ENCODE peak calls at places on chromosome 6, in ten cellular contexts. X, Z, C, R, M, J, Y, N, D and B are unnamed samples. For H3K4me1, the result is how much of the 10 kb centered on the place peaks cover.

GRCh38 chr6:15412767-15413166 is 166.9 kb downstream of the JARID2 start:
- DNase-seq in X (no peak), Z (no peak), C (no peak), R (no peak), M (no peak), J (no peak), Y (no peak), N (no peak), D (no peak), B (no peak)

GRCh38 chr6:156848533-156848932 is 71.4 kb downstream of the ARID1B start:
- DNase-seq in X (peak), Z (no peak), C (peak), R (no peak), M (peak), J (peak), Y (peak), N (peak), D (no peak), B (peak)

GRCh38 chr6:33990061-33990541 is 155.8 kb downstream of the GRM4 start:
- DNase-seq in X (peak), Z (no peak), C (no peak), R (no peak), M (no peak), J (no peak), Y (no peak), N (no peak), D (no peak), B (no peak)

GRCh38 chr6:25972128-25972527 is 9.5 kb downstream of the TRIM38 start:
- DNase-seq in X (no peak), Z (no peak), C (no peak), R (no peak), M (no peak), J (no peak), Y (no peak), N (no peak), D (no peak), B (no peak)

GRCh38 chr6:143516700-143517446 is 5.4 kb upstream of the FUCA2 start:
- DNase-seq in X (no peak), Z (no peak), C (no peak), R (no peak), M (no peak), J (no peak), Y (no peak), N (no peak), D (no peak), B (no peak)

GRCh38 chr6:33947916-33948594 is 144.3 kb upstream of the MLN start:
- DNase-seq in X (no peak), Z (no peak), C (no peak), R (no peak), M (no peak), J (no peak), Y (no peak), N (no peak), D (no peak), B (no peak)

GRCh38 chr6:15661815-15662245 is 998 bp downstream of the DTNBP1 start:
- DNase-seq in X (no peak), Z (no peak), C (no peak), R (no peak), M (no peak), J (no peak), Y (no peak), N (no peak), D (no peak), B (no peak)

GRCh38 chr6:154986787-154987235 is 8.3 kb upstream of the TIAM2 start:
- DNase-seq in X (no peak), Z (no peak), C (no peak), R (no peak), M (no peak), J (no peak), Y (peak), N (peak), D (no peak), B (no peak)

GRCh38 chr6:42365021-42365420 is 86.7 kb downstream of the TRERF1 start:
- DNase-seq in X (no peak), Z (no peak), C (no peak), R (no peak), M (no peak), J (no peak), Y (no peak), N (no peak), D (no peak), B (no peak)

GRCh38 chr6:98833101-98834059 is 994 bp upstream of the POU3F2 start:
- DNase-seq in X (peak), Z (no peak), C (no peak), R (no peak), M (no peak), J (peak), Y (peak), N (peak), D (peak), B (peak)

GRCh38 chr6:36984581-36985383 is 1.2 kb downstream of the MTCH1 start:
- DNase-seq in X (peak), Z (no peak), C (no peak), R (peak), M (peak), J (peak), Y (peak), N (peak), D (peak), B (peak)

GRCh38 chr6:25193865-25194679 is 85.1 kb upstream of the CARMIL1 start:
- DNase-seq in X (no peak), Z (no peak), C (no peak), R (no peak), M (no peak), J (no peak), Y (no peak), N (peak), D (no peak), B (no peak)

GRCh38 chr6:67184405-67184804 is 1450.7 kb upstream of the ADGRB3 start:
- DNase-seq in X (no peak), Z (no peak), C (no peak), R (no peak), M (no peak), J (no peak), Y (no peak), N (no peak), D (no peak), B (no peak)

GRCh38 chr6:113857565-113858066 is 471 bp downstream of the MARCKS start:
- DNase-seq in X (peak), Z (peak), C (no peak), R (no peak), M (no peak), J (no peak), Y (no peak), N (no peak), D (peak), B (peak)

GRCh38 chr6:137734005-137734874 is 132.8 kb upstream of the TNFAIP3 start:
- DNase-seq in X (no peak), Z (no peak), C (no peak), R (no peak), M (no peak), J (no peak), Y (no peak), N (no peak), D (no peak), B (no peak)

GRCh38 chr6:67221226-67221625 is 1413.9 kb upstream of the ADGRB3 start:
- DNase-seq in X (no peak), Z (no peak), C (no peak), R (no peak), M (no peak), J (no peak), Y (no peak), N (peak), D (no peak), B (no peak)

GRCh38 chr6:17931227-17931626 is 56.2 kb downstream of the KIF13A start:
- DNase-seq in X (no peak), Z (no peak), C (no peak), R (no peak), M (no peak), J (no peak), Y (no peak), N (no peak), D (no peak), B (no peak)

GRCh38 chr6:4426916-4427315 is 291.5 kb upstream of the ECI2 start:
- DNase-seq in X (no peak), Z (no peak), C (no peak), R (no peak), M (no peak), J (no peak), Y (no peak), N (no peak), D (no peak), B (no peak)

GRCh38 chr6:2158596-2159271 is 86.7 kb downstream of the GMDS start:
- DNase-seq in X (no peak), Z (peak), C (no peak), R (no peak), M (no peak), J (no peak), Y (no peak), N (peak), D (peak), B (peak)

GRCh38 chr6:36064770-36065396 is 37.3 kb downstream of the MAPK14 start:
- DNase-seq in X (no peak), Z (no peak), C (no peak), R (no peak), M (no peak), J (no peak), Y (no peak), N (no peak), D (no peak), B (no peak)

GRCh38 chr6:45974596-45974995 is 41.1 kb downstream of the CLIC5 start:
- DNase-seq in X (no peak), Z (no peak), C (no peak), R (no peak), M (no peak), J (no peak), Y (no peak), N (no peak), D (no peak), B (no peak)
- H3K4me1 ChIP-seq in X (under half), Z (under half), C (half or more), R (under half), M (half or more), J (under half), Y (under half), N (under half), D (under half), B (under half)

GRCh38 chr6:75604294-75604693 is 2.6 kb downstream of the SENP6 start:
- DNase-seq in X (no peak), Z (no peak), C (no peak), R (no peak), M (no peak), J (no peak), Y (no peak), N (no peak), D (no peak), B (no peak)

GRCh38 chr6:75602897-75603395 is 1.3 kb downstream of the SENP6 start:
- DNase-seq in X (no peak), Z (no peak), C (no peak), R (no peak), M (no peak), J (no peak), Y (peak), N (no peak), D (no peak), B (no peak)

GRCh38 chr6:75601608-75602163 is at the start of gene SENP6:
- DNase-seq in X (peak), Z (peak), C (peak), R (peak), M (peak), J (peak), Y (peak), N (peak), D (peak), B (peak)

GRCh38 chr6:75600694-75601265 is 900 bp upstream of the SENP6 start:
- DNase-seq in X (peak), Z (no peak), C (no peak), R (no peak), M (no peak), J (no peak), Y (peak), N (no peak), D (peak), B (no peak)

DNA sequence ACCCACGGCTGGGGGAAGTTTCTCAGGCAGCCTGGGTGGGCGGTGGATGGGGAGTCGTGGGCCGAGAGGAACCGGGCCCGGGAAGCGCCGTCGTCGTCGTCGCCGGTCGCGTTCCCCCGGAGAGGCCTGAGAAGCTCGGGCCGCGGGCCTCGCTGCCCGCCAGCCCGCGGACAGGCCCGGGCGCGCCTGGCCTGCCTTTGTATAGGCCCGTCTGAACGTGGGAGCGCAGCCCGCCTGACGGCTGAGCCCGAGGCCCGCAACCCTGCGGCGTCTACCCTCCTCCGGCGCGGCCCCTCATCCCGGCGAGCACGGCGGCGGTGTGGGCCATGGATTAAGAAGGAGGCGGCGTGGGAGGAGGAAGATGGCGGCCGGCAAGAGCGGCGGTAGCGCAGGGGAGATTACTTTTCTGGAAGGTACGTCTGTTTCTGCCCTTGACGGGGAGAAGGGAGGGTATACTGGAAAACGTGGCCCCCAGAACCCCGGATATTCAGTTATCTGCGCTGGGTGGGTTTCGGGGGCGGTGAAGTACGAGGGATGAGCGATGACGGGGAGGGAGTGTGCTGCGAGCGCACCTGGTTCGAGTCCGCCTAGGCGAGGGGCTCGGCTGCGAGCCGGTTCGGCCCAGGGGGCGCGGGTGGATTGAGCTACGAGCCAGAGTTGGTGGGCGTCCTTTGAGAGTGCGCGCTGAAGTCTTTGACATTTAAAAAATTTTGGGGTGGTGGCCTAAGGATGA is 650 bp downstream of the SENP6 start:
- DNase-seq in X (peak), Z (no peak), C (peak), R (no peak), M (peak), J (peak), Y (peak), N (peak), D (peak), B (peak)
- H3K4me1 ChIP-seq in X (under half), Z (under half), C (under half), R (under half), M (under half), J (under half), Y (under half), N (under half), D (half or more), B (under half)

DNA sequence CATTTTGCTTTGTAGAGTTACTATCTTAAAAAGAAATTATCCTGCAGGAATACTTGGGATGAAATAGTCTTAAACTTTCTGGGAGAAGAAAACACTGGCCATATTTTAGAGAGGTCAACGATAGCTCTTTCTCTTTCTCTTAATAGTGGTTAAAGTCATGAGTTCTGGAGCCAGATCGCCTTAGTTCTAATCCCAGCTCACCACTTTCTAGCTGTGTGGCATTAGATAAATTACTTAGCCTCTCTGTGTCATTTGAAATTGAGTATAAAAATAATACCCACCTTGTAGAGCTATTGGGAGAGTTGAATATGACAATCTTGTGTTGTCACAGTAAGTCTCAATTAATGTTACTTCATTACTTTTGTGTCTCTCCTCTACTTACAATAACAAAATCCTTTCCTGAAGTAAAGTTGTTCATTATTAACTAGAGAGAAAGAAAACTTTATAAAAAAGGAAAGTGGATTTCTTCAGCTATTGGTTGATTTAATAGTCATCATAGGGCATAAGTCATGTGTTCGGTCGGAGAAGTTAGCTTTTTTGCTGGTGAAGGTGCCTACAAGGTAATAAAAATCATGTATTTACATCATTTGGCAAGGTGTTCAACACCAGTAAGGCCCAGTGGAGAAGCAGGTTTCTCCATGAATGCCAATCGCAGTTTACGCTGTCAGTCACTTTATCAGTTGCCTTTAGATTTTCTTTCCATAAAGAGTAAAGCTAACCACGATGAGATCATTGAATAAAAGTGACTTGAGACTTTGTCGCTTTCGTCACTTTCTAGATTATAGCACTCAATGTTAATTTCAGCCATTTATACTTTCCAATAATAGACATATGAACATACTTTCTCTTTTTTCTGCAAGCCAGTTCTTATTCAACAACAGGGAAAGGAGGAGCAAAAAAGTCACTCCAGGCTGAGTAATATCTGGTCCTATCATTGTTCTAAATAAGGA is 2.0 kb downstream of the NEDD9 start:
- DNase-seq in X (no peak), Z (no peak), C (no peak), R (no peak), M (no peak), J (no peak), Y (peak), N (no peak), D (no peak), B (no peak)
- H3K4me1 ChIP-seq in X (under half), Z (under half), C (under half), R (under half), M (under half), J (under half), Y (under half), N (under half), D (under half), B (under half)

GRCh38 chr6:87667032-87667431 is 35.0 kb downstream of the AKIRIN2 start:
- DNase-seq in X (no peak), Z (no peak), C (no peak), R (no peak), M (no peak), J (no peak), Y (no peak), N (no peak), D (no peak), B (no peak)
- H3K4me1 ChIP-seq in X (under half), Z (under half), C (under half), R (under half), M (under half), J (under half), Y (under half), N (under half), D (under half), B (under half)

GRCh38 chr6:3383525-3383924 is 73.3 kb downstream of the SLC22A23 start:
- DNase-seq in X (no peak), Z (no peak), C (no peak), R (no peak), M (no peak), J (peak), Y (no peak), N (peak), D (no peak), B (no peak)
- H3K4me1 ChIP-seq in X (under half), Z (half or more), C (under half), R (under half), M (under half), J (under half), Y (under half), N (under half), D (under half), B (under half)

GRCh38 chr6:152594726-152595125 is 42.4 kb downstream of the SYNE1 start:
- DNase-seq in X (no peak), Z (no peak), C (no peak), R (no peak), M (no peak), J (no peak), Y (no peak), N (no peak), D (no peak), B (no peak)
- H3K4me1 ChIP-seq in X (under half), Z (under half), C (under half), R (under half), M (under half), J (under half), Y (under half), N (under half), D (under half), B (under half)